ENCODE peak calls at places on chromosomes 5 and 9, in five cellular contexts. O is CD8-positive, alpha-beta T cell; W is fibroblast of lung; G is AG10803; Z is neural progenitor cell. I is an unnamed sample.

GRCh38 chr5:160260881-160261815 is 31.8 kb downstream of the FABP6 start:
- DNase-seq in O (no peak), W (peak; percentile 97), G (no peak), Z (peak; percentile 54), I (peak; percentile 93)

GRCh38 chr5:98108497-98108896 is 665.0 kb upstream of the RGMB start:
- DNase-seq in O (no peak), W (peak; percentile 94), G (peak; percentile 84), Z (no peak), I (peak; percentile 91)

GRCh38 chr9:121718501-121718900 is 67.1 kb downstream of the DAB2IP start:
- DNase-seq in O (no peak), W (peak; percentile 21), G (no peak), Z (no peak), I (no peak)

GRCh38 chr9:13378171-13378570 is 98.7 kb upstream of the MPDZ start:
- DNase-seq in O (no peak), W (peak; percentile 93), G (peak; percentile 85), Z (no peak), I (peak; percentile 15)

GRCh38 chr5:116652903-116653302 is 78.3 kb upstream of the SEMA6A start:
- DNase-seq in O (no peak), W (peak; percentile 9), G (no peak), Z (peak; percentile 21), I (peak; percentile 23)

GRCh38 chr9:83069651-83070050 is 6.7 kb upstream of the RASEF start:
- DNase-seq in O (no peak), W (no peak), G (no peak), Z (no peak), I (no peak)

GRCh38 chr5:93053825-93054224 is 527.2 kb downstream of the NR2F1-AS1 start:
- DNase-seq in O (no peak), W (peak; percentile 31), G (no peak), Z (no peak), I (peak; percentile 44)

GRCh38 chr5:154097031-154097430 is 58.3 kb downstream of the MFAP3 start:
- DNase-seq in O (no peak), W (no peak), G (no peak), Z (peak; percentile 49), I (no peak)

GRCh38 chr9:104808030-104808614 is 44.2 kb downstream of the NIPSNAP3B start:
- DNase-seq in O (no peak), W (peak; percentile 44), G (peak; percentile 54), Z (peak; percentile 40), I (peak; percentile 52)

GRCh38 chr9:128026255-128027165 is 40.6 kb downstream of the NAIF1 start:
- DNase-seq in O (peak; percentile 72), W (no peak), G (no peak), Z (no peak), I (no peak)

GRCh38 chr5:23012842-23013241 is 159.7 kb upstream of the CDH12 start:
- DNase-seq in O (no peak), W (no peak), G (no peak), Z (no peak), I (no peak)

GRCh38 chr5:174503461-174504265 is 220.7 kb upstream of the MSX2 start:
- DNase-seq in O (no peak), W (peak; percentile 88), G (peak; percentile 49), Z (no peak), I (peak; percentile 22)

GRCh38 chr9:124498499-124499146 is 8.6 kb downstream of the NR5A1 start:
- DNase-seq in O (no peak), W (no peak), G (no peak), Z (no peak), I (no peak)
- TF ChIP-seq CTCF in O (no peak), W (no peak), G (no peak), Z (no peak), I (no peak)

DNA sequence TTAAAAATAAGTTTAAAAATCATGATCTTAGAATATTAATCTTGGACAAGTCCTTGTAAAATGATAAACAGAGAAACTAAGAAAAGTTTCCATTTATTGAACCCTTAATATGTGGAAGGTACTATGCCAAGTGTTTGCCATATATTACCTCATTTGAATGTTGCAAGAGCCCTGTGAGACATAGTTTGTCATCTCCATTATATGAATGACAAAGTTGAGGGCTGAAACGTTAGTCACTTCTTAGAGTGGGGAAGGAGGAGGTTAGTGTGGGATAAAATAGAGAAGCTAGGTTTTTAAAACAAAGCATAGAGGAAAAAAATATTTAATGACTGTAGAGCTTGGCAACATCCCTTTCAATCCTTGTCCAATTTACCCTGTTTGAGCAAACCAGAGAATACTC is 2.0 kb downstream of the TNC start:
- DNase-seq in O (no peak), W (peak; percentile 86), G (peak; percentile 78), Z (no peak), I (peak; percentile 63)
- H3K4me3 ChIP-seq in O (no peak overlapping the region), W (peak overlapping the region; percentile 77), G (peak overlapping the region; percentile 79), Z (no peak overlapping the region), I (peak overlapping the region; percentile 58)

DNA sequence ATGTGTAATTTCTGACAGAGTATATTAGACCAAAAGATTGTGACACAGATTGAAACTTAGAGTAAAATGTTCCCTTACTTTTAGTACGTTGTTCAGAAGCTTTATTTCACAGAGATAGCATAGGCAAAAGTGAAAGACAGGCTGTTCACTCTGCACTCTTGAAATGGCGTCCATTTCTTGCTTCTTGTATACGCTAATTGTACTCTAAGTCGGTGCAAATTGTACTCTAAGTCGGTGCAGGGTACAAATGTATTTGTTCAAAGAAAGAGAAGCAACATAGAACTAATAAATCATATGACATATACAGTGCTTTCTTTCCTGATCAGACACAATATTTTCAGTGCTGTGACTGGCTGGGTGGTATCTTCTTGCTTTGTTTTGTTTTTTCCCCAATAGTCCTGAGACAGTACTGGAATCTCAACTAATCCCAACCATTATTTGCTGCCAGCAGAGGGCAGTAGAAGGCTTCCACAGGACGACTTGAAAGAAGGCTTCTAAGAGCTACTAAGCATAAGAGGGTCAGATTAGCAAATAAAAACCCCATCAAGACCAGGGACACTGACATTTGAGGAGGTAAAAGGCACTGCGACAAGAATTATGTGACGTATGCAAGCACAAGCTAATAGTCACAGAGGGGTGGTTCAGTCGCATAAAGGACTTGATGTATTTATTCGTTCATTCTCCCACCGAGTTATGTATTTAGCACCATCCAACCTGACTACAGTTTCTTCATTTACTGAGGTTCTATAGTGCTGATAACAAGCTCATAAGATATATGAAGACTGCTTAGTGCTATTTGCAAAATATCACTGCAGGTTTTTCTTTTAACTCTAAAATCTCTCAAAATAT is 831.8 kb downstream of the TAF11L14 start:
- DNase-seq in O (no peak), W (peak; percentile 43), G (peak; percentile 45), Z (peak; percentile 74), I (peak; percentile 75)
- TF ChIP-seq CTCF in O (no peak), W (peak; percentile 65), G (peak; percentile 73), Z (peak; percentile 82), I (peak; percentile 73)

GRCh38 chr5:77774981-77775772 is 962 bp downstream of the TBCA start:
- DNase-seq in O (no peak), W (no peak), G (no peak), Z (no peak), I (no peak)

GRCh38 chr5:77771452-77771851 is 4.7 kb downstream of the TBCA start:
- DNase-seq in O (no peak), W (no peak), G (no peak), Z (no peak), I (no peak)

GRCh38 chr5:77772729-77773128 is 3.4 kb downstream of the TBCA start:
- DNase-seq in O (no peak), W (no peak), G (no peak), Z (no peak), I (no peak)

GRCh38 chr5:77775773-77776605 is at the start of gene TBCA:
- DNase-seq in O (peak; percentile 89), W (peak; percentile 86), G (peak; percentile 90), Z (peak; percentile 95), I (peak; percentile 93)

GRCh38 chr5:77773734-77774280 is 2.3 kb downstream of the TBCA start:
- DNase-seq in O (no peak), W (no peak), G (no peak), Z (peak; percentile 53), I (no peak)
- H3K4me3 ChIP-seq in O (no peak overlapping the region), W (no peak overlapping the region), G (no peak overlapping the region), Z (peak overlapping the region; percentile 73), I (no peak overlapping the region)

GRCh38 chr5:53996008-53996407 is 314.4 kb downstream of the ARL15 start:
- DNase-seq in O (no peak), W (no peak), G (no peak), Z (no peak), I (no peak)

GRCh38 chr5:53994148-53994547 is 316.2 kb downstream of the ARL15 start:
- DNase-seq in O (no peak), W (peak; percentile 62), G (peak; percentile 84), Z (no peak), I (peak; percentile 57)

GRCh38 chr5:53987091-53987490 is 323.3 kb downstream of the ARL15 start:
- DNase-seq in O (no peak), W (no peak), G (peak; percentile 34), Z (no peak), I (no peak)

GRCh38 chr5:53991942-53992341 is 318.4 kb downstream of the ARL15 start:
- DNase-seq in O (no peak), W (no peak), G (no peak), Z (no peak), I (no peak)
- TF ChIP-seq CTCF in O (no peak), W (peak; percentile 25), G (peak; percentile 50), Z (peak; percentile 52), I (peak; percentile 31)

DNA sequence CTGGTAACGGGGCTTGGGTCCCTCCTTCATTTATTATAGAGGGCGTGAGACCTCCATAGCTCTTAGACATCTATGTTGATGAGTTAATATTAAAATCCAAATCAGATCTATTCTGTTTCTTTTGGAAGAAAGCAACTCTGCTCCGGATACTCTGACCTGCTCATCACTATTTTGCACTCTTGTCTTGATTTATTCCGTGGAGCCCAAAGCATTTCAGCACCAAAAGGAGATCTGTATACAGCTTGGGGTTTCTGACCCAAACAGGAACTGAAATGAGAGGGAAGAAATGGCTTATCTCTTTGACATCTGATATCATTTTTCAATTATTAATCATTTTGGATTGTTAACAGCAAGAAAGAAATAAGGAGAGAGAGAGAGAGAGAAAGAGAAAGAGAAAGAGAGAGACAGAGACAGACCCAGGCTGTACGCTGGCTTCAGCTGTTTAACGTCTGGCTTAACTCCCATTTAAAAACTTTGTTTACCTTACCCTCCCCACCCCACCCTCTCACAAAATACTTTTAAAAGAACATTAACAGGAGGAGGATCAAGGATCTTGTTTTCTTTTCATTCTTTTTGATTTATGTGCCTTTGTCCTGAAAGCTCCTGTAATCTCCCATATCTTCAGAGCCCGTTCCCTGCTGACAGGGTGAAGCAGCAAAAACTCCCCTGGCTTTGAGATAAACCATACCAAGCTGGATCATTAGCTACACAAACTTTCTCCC is 231.4 kb upstream of the TUT7 start:
- DNase-seq in O (no peak), W (no peak), G (no peak), Z (no peak), I (peak; percentile 35)
- H3K4me3 ChIP-seq in O (no peak overlapping the region), W (no peak overlapping the region), G (peak overlapping the region; percentile 34), Z (no peak overlapping the region), I (peak overlapping the region; percentile 12)

DNA sequence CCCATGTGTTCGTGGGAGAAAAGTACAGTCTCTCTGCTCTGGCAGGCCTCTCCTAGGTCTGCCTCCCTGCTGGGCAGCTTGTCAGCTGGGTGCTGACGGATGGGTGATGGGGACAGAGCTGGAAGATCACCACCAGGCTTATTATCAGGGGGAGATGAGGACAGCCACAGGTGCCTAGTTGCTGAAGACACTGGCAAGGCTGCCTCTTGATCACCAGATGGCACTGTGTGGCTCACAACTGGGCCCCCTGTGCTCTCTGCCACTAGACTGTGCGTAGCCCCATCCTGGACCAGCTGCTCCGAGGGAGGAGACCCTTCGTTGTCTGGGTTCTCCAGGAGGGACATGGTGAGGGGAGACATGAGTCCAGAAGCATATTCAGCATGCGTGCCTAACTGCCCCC is 73.0 kb downstream of the KIF24 start:
- DNase-seq in O (no peak), W (no peak), G (no peak), Z (peak; percentile 37), I (no peak)
- TF ChIP-seq CTCF in O (no peak), W (no peak), G (peak; percentile 16), Z (peak; percentile 33), I (peak; percentile 20)

GRCh38 chr9:21047315-21047714 is 15.9 kb upstream of the HACD4 start:
- DNase-seq in O (no peak), W (peak; percentile 23), G (no peak), Z (no peak), I (no peak)
- H3K4me3 ChIP-seq in O (no peak overlapping the region), W (no peak overlapping the region), G (no peak overlapping the region), Z (no peak overlapping the region), I (no peak overlapping the region)